ENCODE peak calls at places on chromosome 22, in five cellular contexts. N is NCI-H146; X is CD4-positive, alpha-beta memory T cell; L is NB4; B is lower leg skin. D is an unnamed sample.

GRCh38 chr22:20239063-20239950 is 28.8 kb downstream of the RTN4R start:
- DNase-seq in N (peak), X (no peak), L (peak), B (no peak), D (no peak)

GRCh38 chr22:43179151-43179910 is 7.6 kb downstream of the TTLL12 start:
- DNase-seq in N (no peak), X (no peak), L (no peak), B (no peak), D (no peak)

GRCh38 chr22:42876041-42876440 is 19.0 kb upstream of the ARFGAP3 start:
- DNase-seq in N (no peak), X (no peak), L (no peak), B (no peak), D (no peak)

GRCh38 chr22:29144786-29145160 is 60.9 kb upstream of the EMID1 start:
- DNase-seq in N (no peak), X (no peak), L (no peak), B (peak), D (no peak)

GRCh38 chr22:36505998-36506635 is 723 bp downstream of the FOXRED2 start:
- DNase-seq in N (no peak), X (no peak), L (no peak), B (no peak), D (no peak)

GRCh38 chr22:36243996-36244395 is 4.7 kb upstream of the APOL2 start:
- DNase-seq in N (no peak), X (no peak), L (no peak), B (peak), D (no peak)

GRCh38 chr22:46073683-46074504 is 76.4 kb upstream of the PPARA start:
- DNase-seq in N (peak), X (no peak), L (peak), B (peak), D (no peak)

GRCh38 chr22:35839811-35840739 is 122.4 kb downstream of the APOL5 start:
- DNase-seq in N (peak), X (no peak), L (peak), B (peak), D (peak)

GRCh38 chr22:25494774-25495173 is 69.7 kb upstream of the GRK3 start:
- DNase-seq in N (no peak), X (no peak), L (peak), B (no peak), D (peak)

GRCh38 chr22:23793326-23793725 is 6.6 kb downstream of the SMARCB1 start:
- DNase-seq in N (no peak), X (no peak), L (no peak), B (no peak), D (peak)

GRCh38 chr22:44669725-44670027 is 32.3 kb upstream of the PRR5 start:
- DNase-seq in N (no peak), X (no peak), L (peak), B (no peak), D (peak)

GRCh38 chr22:46040471-46041465 is 63.8 kb upstream of the WNT7B start:
- DNase-seq in N (peak), X (no peak), L (no peak), B (peak), D (no peak)

GRCh38 chr22:38284042-38284402 is 11.2 kb upstream of the TMEM184B start:
- DNase-seq in N (no peak), X (no peak), L (no peak), B (no peak), D (peak)

GRCh38 chr22:27041745-27042144 is 384.4 kb downstream of the MIAT start:
- DNase-seq in N (no peak), X (no peak), L (no peak), B (no peak), D (no peak)

GRCh38 chr22:49826603-49827306 is 918 bp downstream of the BRD1 start:
- DNase-seq in N (peak), X (peak), L (peak), B (peak), D (peak)

GRCh38 chr22:38190581-38190980 is 9.0 kb upstream of the PLA2G6 start:
- DNase-seq in N (no peak), X (no peak), L (no peak), B (no peak), D (no peak)

GRCh38 chr22:37827056-37827455 is 3.9 kb downstream of the GALR3 start:
- DNase-seq in N (no peak), X (no peak), L (no peak), B (no peak), D (no peak)

GRCh38 chr22:19292262-19293230 is 1.0 kb upstream of the CLTCL1 start:
- DNase-seq in N (peak), X (no peak), L (peak), B (peak), D (no peak)

GRCh38 chr22:39144101-39144815 is 8.2 kb downstream of the CBX7 start:
- DNase-seq in N (peak), X (peak), L (peak), B (no peak), D (peak)

GRCh38 chr22:49704345-49705215 is 123.1 kb downstream of the BRD1 start:
- DNase-seq in N (no peak), X (no peak), L (no peak), B (no peak), D (no peak)

GRCh38 chr22:47139790-47140119 is 377.3 kb downstream of the TBC1D22A start:
- DNase-seq in N (no peak), X (no peak), L (no peak), B (no peak), D (no peak)

GRCh38 chr22:46044718-46045458 is 67.9 kb upstream of the WNT7B start:
- DNase-seq in N (peak), X (no peak), L (no peak), B (peak), D (no peak)

GRCh38 chr22:28978158-28978557 is 83.5 kb downstream of the C22orf31 start:
- DNase-seq in N (no peak), X (no peak), L (peak), B (peak), D (no peak)

GRCh38 chr22:20725987-20726558 is 47.8 kb upstream of the SERPIND1 start:
- DNase-seq in N (no peak), X (no peak), L (no peak), B (no peak), D (no peak)

GRCh38 chr22:40310081-40310770 is 36.1 kb upstream of the ADSL start:
- DNase-seq in N (no peak), X (no peak), L (no peak), B (no peak), D (peak)

GRCh38 chr22:37764622-37765021 is 43.1 kb upstream of the GCAT start:
- DNase-seq in N (no peak), X (no peak), L (no peak), B (no peak), D (no peak)

D was measured in mesendoderm.